ENCODE peak calls at places on chromosome 13, in four cellular contexts. W, J, X and R are unnamed samples.

GRCh38 chr13:110593430-110594130 is 21.8 kb upstream of the NAXD start:
- DNase-seq in W (no peak), J (no peak), X (peak; percentile 47), R (peak; percentile 54)

GRCh38 chr13:20964904-20965303 is 62.4 kb upstream of the XPO4 start:
- DNase-seq in W (no peak), J (no peak), X (no peak), R (no peak)

GRCh38 chr13:53285896-53286430 is 257.4 kb downstream of the OLFM4 start:
- DNase-seq in J (no peak), X (no peak), W (no peak), R (no peak)

GRCh38 chr13:90883592-90883991 is 463.9 kb upstream of the MIR17HG start:
- DNase-seq in J (no peak), W (no peak), X (no peak), R (no peak)

GRCh38 chr13:65336916-65337315 is 1893.2 kb downstream of the PCDH9 start:
- DNase-seq in J (no peak), X (no peak), W (no peak), R (no peak)

GRCh38 chr13:43686557-43686956 is 100.2 kb downstream of the ENOX1 start:
- DNase-seq in J (no peak), W (no peak), X (no peak), R (no peak)

GRCh38 chr13:94323746-94324408 is 155.6 kb downstream of the DCT start:
- DNase-seq in X (no peak), W (peak; percentile 71), J (no peak), R (peak; percentile 43)

GRCh38 chr13:112637017-112637801 is 49.3 kb upstream of the TUBGCP3 start:
- DNase-seq in W (no peak), J (no peak), X (peak; percentile 64), R (no peak)

DNA sequence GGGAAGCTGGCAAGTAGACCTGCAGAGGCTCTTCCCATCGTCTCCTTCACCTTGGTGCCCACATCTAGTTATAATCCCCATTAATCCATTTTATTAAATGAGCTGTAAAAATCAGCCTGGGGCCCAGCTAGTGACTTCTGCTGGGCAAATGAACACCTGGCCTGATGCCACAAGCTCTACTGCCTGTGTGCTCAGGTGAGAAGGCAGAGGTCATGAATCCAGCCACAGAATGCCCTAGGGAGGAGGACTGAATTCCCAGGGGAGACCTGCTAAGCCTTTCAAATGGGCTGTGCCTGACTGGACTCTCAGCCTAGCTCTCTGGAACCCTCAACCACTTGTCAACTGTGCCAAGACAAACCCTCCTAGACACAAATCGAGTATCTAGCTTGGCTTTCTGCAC is 74.0 kb downstream of the PDS5B start:
- DNase-seq in X (no peak), J (no peak), W (no peak), R (no peak)
- H3K4me1 ChIP-seq in X (no peaks in the 10 kb centered on the region), J (no peaks in the 10 kb centered on the region), W (no peaks in the 10 kb centered on the region), R (no peaks in the 10 kb centered on the region)

GRCh38 chr13:70394149-70394548 is 285.9 kb upstream of the KLHL1 start:
- DNase-seq in W (no peak), X (no peak), J (no peak), R (no peak)
- H3K4me3 ChIP-seq in W (no peak overlapping the region), X (no peak overlapping the region), J (no peak overlapping the region), R (no peak overlapping the region)

DNA sequence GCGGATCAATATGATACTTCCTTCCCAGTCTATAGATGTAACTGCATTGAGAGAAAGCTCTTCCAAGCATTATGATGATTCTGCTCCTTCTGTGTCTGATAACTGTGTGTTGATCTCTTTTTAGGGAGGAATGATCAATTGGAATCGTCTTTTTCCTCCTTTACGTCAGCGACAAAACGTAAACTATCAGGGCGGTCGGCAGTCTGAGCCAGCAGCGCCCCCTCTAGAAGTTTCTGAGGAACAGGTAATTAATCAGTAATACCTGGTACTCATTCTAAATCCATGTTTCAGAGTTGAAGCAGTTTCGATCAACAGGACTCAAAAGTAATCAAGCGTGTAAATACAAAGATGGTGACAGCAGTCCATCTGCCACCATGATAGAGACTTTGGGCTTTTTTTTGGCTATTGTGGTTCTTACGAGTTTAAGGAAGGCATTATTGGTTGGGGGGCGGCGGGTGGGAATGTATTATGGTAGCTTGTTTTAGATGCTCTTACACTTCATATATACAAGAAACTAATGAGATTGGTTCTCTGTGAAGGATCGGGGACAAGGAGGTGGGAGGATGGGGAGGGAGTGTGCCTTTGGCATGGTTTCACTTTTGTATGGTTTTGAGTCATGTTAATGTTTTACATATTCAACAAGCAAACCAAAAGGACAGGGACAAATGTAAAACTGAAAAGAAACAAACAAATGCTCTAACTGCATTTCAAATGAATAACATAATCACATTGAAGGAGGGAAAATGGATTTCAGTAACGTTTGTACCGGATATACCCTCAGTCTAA is 60.7 kb upstream of the GPR183 start:
- DNase-seq in J (no peak), X (peak; percentile 55), W (no peak), R (peak; percentile 14)
- H3K4me1 ChIP-seq in J (peaks cover 16% of the 10 kb centered on the region), X (no peaks in the 10 kb centered on the region), W (peaks cover 94% of the 10 kb centered on the region), R (no peaks in the 10 kb centered on the region)

DNA sequence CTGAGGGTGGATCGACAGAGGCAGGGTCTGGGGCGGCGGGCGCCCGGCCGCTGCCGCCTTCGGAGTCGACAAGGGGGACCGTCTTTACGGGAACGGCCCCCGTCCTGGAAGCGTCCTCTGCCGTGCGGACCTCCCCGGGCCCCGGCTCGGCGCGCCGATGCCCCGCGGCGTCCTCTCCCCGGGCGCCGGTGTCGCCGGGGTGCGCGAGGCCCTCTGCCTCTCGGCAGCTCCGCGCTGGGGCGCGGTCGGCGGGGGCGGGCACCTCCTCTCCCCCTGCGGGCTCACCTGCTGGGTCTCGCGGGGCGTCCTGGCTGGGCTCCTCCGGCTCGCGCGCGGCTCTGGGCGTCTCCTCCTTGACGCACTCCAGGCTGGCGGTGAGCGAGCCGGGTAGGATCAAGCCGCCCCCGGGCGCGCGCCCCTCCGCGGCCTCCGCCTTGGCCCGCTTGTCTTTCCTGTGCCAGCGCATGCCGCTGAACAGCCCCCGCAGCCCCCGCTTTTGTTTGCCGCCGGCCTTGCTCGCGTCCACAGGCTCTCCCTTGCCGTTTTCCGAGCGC is 1.5 kb downstream of the AMER2 start:
- DNase-seq in W (no peak), J (no peak), X (peak; percentile 73), R (no peak)
- H3K4me3 ChIP-seq in W (no peak overlapping the region), J (peak overlapping the region; percentile 23), X (peak overlapping the region; percentile 67), R (no peak overlapping the region)

GRCh38 chr13:37090912-37091311 is 14.6 kb downstream of the CSNK1A1L start:
- DNase-seq in W (no peak), J (no peak), X (no peak), R (no peak)
- H3K4me1 ChIP-seq in W (no peaks in the 10 kb centered on the region), J (peaks cover 4% of the 10 kb centered on the region), X (no peaks in the 10 kb centered on the region), R (no peaks in the 10 kb centered on the region)

GRCh38 chr13:32426191-32426980 is 1.5 kb downstream of the N4BP2L1 start:
- DNase-seq in X (peak; percentile 46), W (peak; percentile 60), J (peak; percentile 25), R (peak; percentile 61)
- H3K4me3 ChIP-seq in X (peak overlapping the region; percentile 80), W (peak overlapping the region; percentile 84), J (peak overlapping the region; percentile 77), R (peak overlapping the region; percentile 73)

GRCh38 chr13:33281951-33282595 is 3.5 kb downstream of the STARD13 start:
- DNase-seq in X (no peak), J (no peak), W (no peak), R (no peak)
- H3K4me1 ChIP-seq in X (no peaks in the 10 kb centered on the region), J (peaks cover 79% of the 10 kb centered on the region), W (peaks cover 15% of the 10 kb centered on the region), R (no peaks in the 10 kb centered on the region)

GRCh38 chr13:97226788-97227627 is 4.9 kb downstream of the MBNL2 start:
- DNase-seq in W (peak; percentile 64), J (peak; percentile 64), X (peak; percentile 83), R (peak; percentile 59)
- H3K4me3 ChIP-seq in W (peak overlapping the region; percentile 55), J (no peak overlapping the region), X (peak overlapping the region; percentile 25), R (no peak overlapping the region)